ENCODE peak calls at places on chromosomes 16 and 17, in four cellular contexts. Q is tibial artery, X is GM13976, H is breast epithelium. G is an unnamed sample.

GRCh38 chr16:79758615-79759346 is 158.2 kb upstream of the MAF start:
- DNase-seq in Q (no peak), X (no peak), H (no peak), G (no peak)

GRCh38 chr16:86566966-86567700 is 504 bp downstream of the FOXC2 start:
- DNase-seq in Q (no peak), X (no peak), H (no peak), G (no peak)

GRCh38 chr17:59037960-59038359 is 68.7 kb downstream of the TRIM37 start:
- DNase-seq in Q (no peak), X (no peak), H (no peak), G (no peak)

GRCh38 chr16:16196099-16196498 is 27.2 kb downstream of the ABCC6 start:
- DNase-seq in Q (no peak), X (no peak), H (no peak), G (no peak)

GRCh38 chr17:38893612-38894011 is 23.8 kb downstream of the LASP1 start:
- DNase-seq in Q (no peak), X (no peak), H (no peak), G (peak)

GRCh38 chr17:37643829-37644228 is 583 bp upstream of the DDX52 start:
- DNase-seq in Q (no peak), X (no peak), H (no peak), G (no peak)

GRCh38 chr17:58324409-58325288 is 3.9 kb downstream of the TSPOAP1 start:
- DNase-seq in Q (no peak), X (no peak), H (peak), G (no peak)

GRCh38 chr16:30011505-30012480 is 966 bp upstream of the DOC2A start:
- DNase-seq in Q (no peak), X (no peak), H (no peak), G (no peak)

GRCh38 chr17:74230896-74231295 is 17.5 kb downstream of the TTYH2 start:
- DNase-seq in Q (no peak), X (no peak), H (no peak), G (no peak)

GRCh38 chr17:72887917-72888316 is 204.6 kb downstream of the SLC39A11 start:
- DNase-seq in Q (no peak), X (no peak), H (no peak), G (no peak)

GRCh38 chr16:20743591-20743990 is 2.0 kb upstream of the THUMPD1 start:
- DNase-seq in Q (no peak), X (no peak), H (no peak), G (no peak)

GRCh38 chr16:53911506-53911905 is 207.6 kb downstream of the FTO start:
- DNase-seq in Q (no peak), X (no peak), H (no peak), G (no peak)

GRCh38 chr17:59753522-59754467 is 46.3 kb downstream of the VMP1 start:
- DNase-seq in Q (no peak), X (peak), H (no peak), G (peak)

GRCh38 chr17:59221159-59221847 is 992 bp downstream of the GDPD1 start:
- DNase-seq in Q (no peak), X (no peak), H (no peak), G (peak)

GRCh38 chr17:57603978-57604377 is 141.1 kb downstream of the CCDC182 start:
- DNase-seq in Q (no peak), X (no peak), H (peak), G (peak)

GRCh38 chr17:80001376-80001775 is 34.3 kb downstream of the TBC1D16 start:
- DNase-seq in Q (no peak), X (no peak), H (no peak), G (no peak)

GRCh38 chr16:30030841-30031413 is at the start of gene TLCD3B:
- DNase-seq in Q (no peak), X (no peak), H (no peak), G (no peak)

GRCh38 chr17:35117984-35118383 is 1.7 kb downstream of the RAD51D start:
- DNase-seq in Q (no peak), X (no peak), H (no peak), G (peak)

GRCh38 chr16:35011-35775 is 18.2 kb downstream of the POLR3K start:
- DNase-seq in Q (no peak), X (no peak), H (no peak), G (no peak)

GRCh38 chr16:9908613-9909012 is 273.6 kb downstream of the GRIN2A start:
- DNase-seq in Q (no peak), X (no peak), H (no peak), G (no peak)

GRCh38 chr17:43134774-43135453 is 9.8 kb upstream of the BRCA1 start:
- DNase-seq in Q (no peak), X (no peak), H (no peak), G (no peak)

GRCh38 chr17:43713494-43714162 is 45.0 kb downstream of the SOST start:
- DNase-seq in Q (no peak), X (peak), H (no peak), G (peak)

GRCh38 chr17:18038149-18038850 is 668 bp downstream of the ATPAF2 start:
- DNase-seq in Q (no peak), X (peak), H (no peak), G (peak)

GRCh38 chr16:81237282-81237681 is 1.2 kb upstream of the BCO1 start:
- DNase-seq in Q (no peak), X (no peak), H (peak), G (no peak)

GRCh38 chr17:3890082-3890892 is 2.6 kb downstream of the CAMKK1 start:
- DNase-seq in Q (peak), X (no peak), H (peak), G (peak)

GRCh38 chr16:82758406-82758805 is 131.6 kb downstream of the CDH13 start:
- DNase-seq in Q (no peak), X (no peak), H (no peak), G (no peak)

GRCh38 chr17:76382803-76383644 is 1.4 kb upstream of the SPHK1 start:
- DNase-seq in Q (no peak), X (peak), H (no peak), G (peak)

GRCh38 chr16:50368410-50369132 is at the start of gene BRD7:
- DNase-seq in Q (peak), X (peak), H (no peak), G (peak)

GRCh38 chr16:90057738-90058173 is 19.4 kb downstream of the PRDM7 start:
- DNase-seq in Q (no peak), X (peak), H (no peak), G (peak)

GRCh38 chr17:30957741-30958140 is 13.1 kb upstream of the RNF135 start:
- DNase-seq in Q (no peak), X (no peak), H (peak), G (no peak)

GRCh38 chr17:30952645-30953393 is 18.0 kb upstream of the RNF135 start:
- DNase-seq in Q (no peak), X (no peak), H (no peak), G (no peak)

GRCh38 chr17:30958187-30958586 is 12.7 kb upstream of the RNF135 start:
- DNase-seq in Q (no peak), X (no peak), H (no peak), G (no peak)

GRCh38 chr17:30954046-30954805 is 16.6 kb upstream of the RNF135 start:
- DNase-seq in Q (no peak), X (no peak), H (peak), G (no peak)

DNA sequence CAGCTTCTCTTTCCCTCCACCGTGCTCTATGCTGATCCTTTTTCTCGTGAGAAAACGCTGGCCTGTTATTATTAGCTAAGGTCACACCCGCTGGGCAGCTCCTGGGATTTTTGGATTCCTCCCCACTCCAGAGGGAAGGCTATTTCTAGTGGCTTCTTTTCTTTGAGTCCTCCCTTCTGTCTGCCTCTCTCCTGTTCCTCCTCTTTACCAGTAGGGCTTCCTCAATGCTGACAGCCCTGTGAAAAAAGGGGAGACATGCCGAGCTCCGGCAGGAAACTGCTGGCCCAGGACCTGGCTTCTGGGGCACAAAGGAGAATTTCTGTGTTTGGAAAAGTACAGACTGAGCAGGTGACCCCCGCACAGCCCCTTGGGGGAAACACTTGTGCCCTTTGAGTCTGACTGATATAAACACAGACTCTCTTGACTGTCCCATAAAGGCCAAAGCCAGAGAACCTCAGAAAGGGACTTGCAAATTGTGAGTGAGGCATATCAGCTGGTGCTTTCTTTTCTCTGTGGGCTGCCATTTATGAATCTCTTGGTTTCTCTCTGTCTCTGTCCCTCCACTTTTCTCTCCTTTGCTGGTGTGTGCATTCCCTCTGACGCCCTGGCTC is 14.0 kb upstream of the RNF135 start:
- DNase-seq in Q (no peak), X (peak), H (peak), G (no peak)
- TF ChIP-seq CTCF in Q (no peak), X (no peak), H (no peak), G (no peak)

GRCh38 chr17:48322060-48322459 is 108.0 kb downstream of the SKAP1 start:
- DNase-seq in Q (no peak), X (no peak), H (no peak), G (no peak)
- TF ChIP-seq CTCF in Q (no peak), X (no peak), H (no peak), G (no peak)

GRCh38 chr17:82231562-82232321 is 2.9 kb downstream of the SLC16A3 start:
- DNase-seq in Q (peak), X (no peak), H (no peak), G (peak)
- TF ChIP-seq CTCF in Q (no peak), X (no peak), H (no peak), G (no peak)

DNA sequence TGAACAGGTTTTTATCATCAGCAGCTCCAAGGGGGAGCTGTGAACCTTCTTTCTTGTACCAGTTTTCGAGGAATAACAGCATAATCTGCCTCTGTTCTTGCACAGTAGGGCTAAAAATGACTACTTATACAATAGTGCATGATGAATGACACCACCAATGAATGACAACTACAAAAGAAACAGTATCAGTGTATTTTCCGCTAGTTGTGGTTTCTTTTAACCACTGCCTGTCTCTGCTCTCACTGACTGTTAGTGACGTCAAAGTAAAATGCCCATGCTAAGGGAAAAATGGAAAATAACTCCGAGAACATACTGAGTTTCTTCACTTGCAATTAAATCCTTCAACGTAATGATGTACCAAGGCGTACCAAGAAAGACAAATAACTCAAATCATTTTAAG is 294.9 kb downstream of the MAP2K6 start:
- DNase-seq in Q (no peak), X (no peak), H (no peak), G (no peak)
- TF ChIP-seq CTCF in Q (no peak), X (no peak), H (no peak), G (no peak)

DNA sequence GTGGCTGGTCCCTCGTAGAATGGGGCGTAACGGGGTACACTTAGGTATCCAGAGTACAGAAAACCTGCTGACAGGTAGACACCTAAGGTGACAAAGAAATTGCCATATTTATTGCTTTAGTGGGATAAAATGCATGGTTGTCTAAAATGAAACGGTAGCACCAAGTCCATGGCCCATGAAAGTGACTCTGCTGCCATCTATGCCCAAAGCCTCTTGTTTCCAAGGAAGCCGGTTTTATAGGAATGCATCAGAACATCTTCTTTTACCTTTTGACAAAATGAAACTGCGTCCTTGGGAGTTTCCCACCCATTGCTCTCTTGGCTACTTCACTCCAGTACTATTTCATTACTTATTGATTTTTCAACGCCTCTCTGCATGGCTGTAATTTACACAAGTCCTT is 151.3 kb upstream of the ZFHX3 start:
- DNase-seq in Q (no peak), X (no peak), H (no peak), G (no peak)
- TF ChIP-seq CTCF in Q (no peak), X (no peak), H (no peak), G (no peak)

GRCh38 chr16:28915181-28915580 is 9.9 kb downstream of the RABEP2 start:
- DNase-seq in Q (no peak), X (no peak), H (no peak), G (no peak)

GRCh38 chr16:28914325-28914724 is 10.7 kb downstream of the RABEP2 start:
- DNase-seq in Q (no peak), X (no peak), H (no peak), G (no peak)

GRCh38 chr16:28912558-28912957 is 12.5 kb downstream of the RABEP2 start:
- DNase-seq in Q (no peak), X (no peak), H (no peak), G (no peak)

GRCh38 chr16:28918698-28919097 is 6.3 kb downstream of the RABEP2 start:
- DNase-seq in Q (no peak), X (no peak), H (no peak), G (no peak)

DNA sequence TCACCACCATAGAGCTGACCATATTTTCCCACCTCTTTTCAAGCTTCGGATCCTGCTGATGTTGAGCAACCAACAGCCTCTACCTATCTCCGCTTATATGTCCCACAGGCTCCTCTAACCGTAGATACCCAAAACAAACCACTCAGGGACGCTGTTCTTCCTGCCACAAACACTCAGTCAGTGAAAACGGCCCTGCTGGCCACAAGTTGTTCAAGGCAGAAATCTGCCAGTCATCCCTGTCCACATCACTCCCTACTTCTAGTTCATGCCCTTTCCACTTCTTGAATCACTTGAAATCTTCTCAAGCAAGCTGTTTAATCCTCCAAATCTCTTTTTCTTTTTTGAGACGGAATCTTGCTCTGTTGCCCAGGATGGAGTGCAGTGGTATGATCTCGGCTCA is 7.9 kb downstream of the RABEP2 start:
- DNase-seq in Q (no peak), X (no peak), H (no peak), G (no peak)
- TF ChIP-seq CTCF in Q (no peak), X (no peak), H (no peak), G (no peak)

GRCh38 chr16:88936008-88936912 is 40.7 kb downstream of the CBFA2T3 start:
- DNase-seq in Q (peak), X (peak), H (no peak), G (peak)
- TF ChIP-seq CTCF in Q (no peak), X (peak), H (no peak), G (no peak)

GRCh38 chr16:57049678-57050077 is 42.7 kb upstream of the CPNE2 start:
- DNase-seq in Q (no peak), X (peak), H (no peak), G (no peak)

GRCh38 chr16:57051696-57052228 is 40.6 kb upstream of the CPNE2 start:
- DNase-seq in Q (no peak), X (peak), H (no peak), G (peak)

GRCh38 chr16:57044931-57045693 is 47.3 kb upstream of the CPNE2 start:
- DNase-seq in Q (no peak), X (peak), H (no peak), G (no peak)

GRCh38 chr16:57045694-57046381 is 46.5 kb upstream of the CPNE2 start:
- DNase-seq in Q (peak), X (peak), H (no peak), G (peak)

DNA sequence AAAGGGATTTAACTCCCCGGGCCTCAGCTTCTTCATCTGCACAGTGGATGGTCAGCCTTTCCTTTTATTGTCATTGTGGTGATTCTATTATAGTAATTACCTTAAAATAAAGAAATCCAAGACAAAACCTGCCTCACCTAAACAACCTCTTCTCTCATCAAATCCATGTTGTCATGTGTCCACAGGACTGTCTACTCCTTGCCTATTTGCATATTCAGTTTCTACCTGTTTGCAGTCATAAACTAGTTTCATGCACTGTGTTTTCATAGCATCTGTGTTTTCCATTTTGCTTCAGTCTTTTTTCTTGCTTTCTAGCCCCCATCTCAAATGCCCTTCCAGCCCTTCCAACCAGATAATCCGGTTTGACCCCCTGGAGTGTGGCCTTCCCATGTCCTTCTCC is 44.3 kb upstream of the CPNE2 start:
- DNase-seq in Q (no peak), X (no peak), H (no peak), G (no peak)
- TF ChIP-seq CTCF in Q (no peak), X (no peak), H (no peak), G (no peak)

GRCh38 chr16:25106567-25107465 is 4.7 kb upstream of the LCMT1 start:
- DNase-seq in Q (peak), X (peak), H (peak), G (peak)
- TF ChIP-seq CTCF in Q (no peak), X (peak), H (peak), G (peak)

DNA sequence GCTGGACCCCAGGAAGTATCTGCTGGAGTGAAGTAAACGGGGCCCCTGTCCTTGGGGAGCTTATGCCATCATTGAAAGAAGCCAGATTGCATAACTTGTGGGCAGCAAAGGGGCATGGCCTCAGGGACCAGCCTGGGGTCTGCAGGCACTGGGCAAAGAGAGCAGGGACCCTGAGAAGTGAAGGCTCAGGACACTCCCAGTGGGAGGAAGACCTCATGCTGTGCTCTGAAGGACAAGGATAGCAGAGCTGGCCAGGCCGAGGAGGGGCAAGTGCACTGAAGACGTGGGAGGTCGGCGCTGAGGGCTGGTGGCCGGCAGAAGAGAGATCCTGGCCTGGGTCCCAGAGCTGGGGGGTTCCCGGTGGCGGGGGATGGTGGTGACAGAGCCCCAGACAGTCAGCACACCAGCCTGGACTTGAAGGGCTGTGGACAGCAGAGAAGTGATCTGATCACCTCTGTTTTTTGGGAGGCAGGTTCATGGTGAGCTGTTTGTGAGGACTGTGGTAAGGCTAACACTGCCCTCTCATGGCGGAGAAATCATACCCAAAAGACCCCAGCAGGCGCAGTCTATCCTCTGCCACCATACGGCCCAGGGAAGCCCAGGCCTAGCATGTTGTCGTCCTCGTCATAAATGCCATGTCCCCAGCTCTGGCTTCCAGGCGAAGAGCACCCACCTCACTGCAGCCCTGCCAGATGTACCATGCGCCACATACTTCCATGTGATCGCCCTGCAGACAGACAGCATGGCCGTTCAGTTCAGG is 7.1 kb upstream of the CNP start:
- DNase-seq in Q (no peak), X (peak), H (no peak), G (peak)
- TF ChIP-seq CTCF in Q (no peak), X (no peak), H (no peak), G (no peak)

G was measured in activated CD8-positive, alpha-beta T cell treated with anti-CD3 and anti-CD28 coated beads for 36 hours.